ENCODE peak calls at places on chromosomes 11 and 22, in nine cellular contexts. One of them, this sample, is unnamed.

GRCh38 chr11:63945482-63946163 is 6.8 kb downstream of the NAA40 start:
- DNase-seq in PC-9: peak; percentile 66
- DNase-seq in GM20000: peak; percentile 61
- DNase-seq in omental fat pad: no peak
- DNase-seq in fibroblast of mammary gland: peak; percentile 82
- DNase-seq in right lobe of liver: peak; percentile 79
- DNase-seq in astrocyte of the spinal cord: peak; percentile 73
- DNase-seq in ovary: peak; percentile 76
- DNase-seq in psoas muscle: peak; percentile 71
- DNase-seq in this sample: peak; percentile 39

GRCh38 chr11:114317738-114318137 is 21.5 kb downstream of the NNMT start:
- DNase-seq in PC-9: no peak
- DNase-seq in GM20000: no peak
- DNase-seq in omental fat pad: no peak
- DNase-seq in fibroblast of mammary gland: peak; percentile 65
- DNase-seq in right lobe of liver: no peak
- DNase-seq in astrocyte of the spinal cord: peak; percentile 71
- DNase-seq in ovary: peak; percentile 30
- DNase-seq in psoas muscle: no peak
- DNase-seq in this sample: no peak

GRCh38 chr22:41976070-41976901 is 7.0 kb downstream of the SEPTIN3 start:
- DNase-seq in PC-9: no peak
- DNase-seq in GM20000: peak; percentile 74
- DNase-seq in omental fat pad: no peak
- DNase-seq in fibroblast of mammary gland: no peak
- DNase-seq in right lobe of liver: peak; percentile 59
- DNase-seq in astrocyte of the spinal cord: no peak
- DNase-seq in ovary: no peak
- DNase-seq in psoas muscle: no peak
- DNase-seq in this sample: no peak

GRCh38 chr11:79208126-79208525 is 232.7 kb downstream of the TENM4 start:
- DNase-seq in PC-9: no peak
- DNase-seq in GM20000: no peak
- DNase-seq in omental fat pad: no peak
- DNase-seq in fibroblast of mammary gland: no peak
- DNase-seq in right lobe of liver: no peak
- DNase-seq in astrocyte of the spinal cord: no peak
- DNase-seq in ovary: no peak
- DNase-seq in psoas muscle: no peak
- DNase-seq in this sample: no peak

GRCh38 chr22:17303840-17304779 is 65.2 kb upstream of the CECR2 start:
- DNase-seq in PC-9: no peak
- DNase-seq in GM20000: peak; percentile 71
- DNase-seq in omental fat pad: no peak
- DNase-seq in fibroblast of mammary gland: no peak
- DNase-seq in right lobe of liver: no peak
- DNase-seq in astrocyte of the spinal cord: no peak
- DNase-seq in ovary: no peak
- DNase-seq in psoas muscle: no peak
- DNase-seq in this sample: no peak

GRCh38 chr11:103897156-103897555 is 139.3 kb upstream of the DDI1 start:
- DNase-seq in PC-9: no peak
- DNase-seq in GM20000: no peak
- DNase-seq in omental fat pad: no peak
- DNase-seq in fibroblast of mammary gland: no peak
- DNase-seq in right lobe of liver: no peak
- DNase-seq in astrocyte of the spinal cord: no peak
- DNase-seq in ovary: no peak
- DNase-seq in psoas muscle: no peak
- DNase-seq in this sample: no peak

GRCh38 chr11:134740590-134741342 is 328.7 kb upstream of the B3GAT1 start:
- DNase-seq in PC-9: no peak
- DNase-seq in GM20000: no peak
- DNase-seq in omental fat pad: no peak
- DNase-seq in fibroblast of mammary gland: no peak
- DNase-seq in right lobe of liver: no peak
- DNase-seq in astrocyte of the spinal cord: no peak
- DNase-seq in ovary: no peak
- DNase-seq in psoas muscle: no peak
- DNase-seq in this sample: no peak

GRCh38 chr22:44192811-44193536 is 12.2 kb downstream of the PARVG start:
- DNase-seq in PC-9: no peak
- DNase-seq in GM20000: no peak
- DNase-seq in omental fat pad: no peak
- DNase-seq in fibroblast of mammary gland: no peak
- DNase-seq in right lobe of liver: no peak
- DNase-seq in astrocyte of the spinal cord: no peak
- DNase-seq in ovary: no peak
- DNase-seq in psoas muscle: no peak
- DNase-seq in this sample: no peak

GRCh38 chr11:105229257-105229656 is 89.7 kb upstream of the CARD18 start:
- DNase-seq in PC-9: no peak
- DNase-seq in GM20000: no peak
- DNase-seq in omental fat pad: no peak
- DNase-seq in fibroblast of mammary gland: peak; percentile 84
- DNase-seq in right lobe of liver: no peak
- DNase-seq in astrocyte of the spinal cord: peak; percentile 41
- DNase-seq in ovary: no peak
- DNase-seq in psoas muscle: no peak
- DNase-seq in this sample: peak; percentile 53

GRCh38 chr11:1546536-1547466 is 25.3 kb downstream of the DUSP8 start:
- DNase-seq in PC-9: no peak
- DNase-seq in GM20000: peak; percentile 87
- DNase-seq in omental fat pad: no peak
- DNase-seq in fibroblast of mammary gland: no peak
- DNase-seq in right lobe of liver: no peak
- DNase-seq in astrocyte of the spinal cord: no peak
- DNase-seq in ovary: no peak
- DNase-seq in psoas muscle: peak; percentile 55
- DNase-seq in this sample: no peak

GRCh38 chr11:117818036-117818858 is 6.3 kb downstream of the FXYD2 start:
- DNase-seq in PC-9: no peak
- DNase-seq in GM20000: peak; percentile 56
- DNase-seq in omental fat pad: no peak
- DNase-seq in fibroblast of mammary gland: no peak
- DNase-seq in right lobe of liver: no peak
- DNase-seq in astrocyte of the spinal cord: peak; percentile 37
- DNase-seq in ovary: no peak
- DNase-seq in psoas muscle: no peak
- DNase-seq in this sample: no peak

GRCh38 chr11:535519-536454 is at the start of gene HRAS:
- DNase-seq in PC-9: peak; percentile 74
- DNase-seq in GM20000: peak; percentile 100
- DNase-seq in omental fat pad: peak; percentile 75
- DNase-seq in fibroblast of mammary gland: peak; percentile 90
- DNase-seq in right lobe of liver: peak; percentile 96
- DNase-seq in astrocyte of the spinal cord: peak; percentile 95
- DNase-seq in ovary: peak; percentile 94
- DNase-seq in psoas muscle: peak; percentile 94
- DNase-seq in this sample: peak; percentile 66

GRCh38 chr11:533049-533585 is 2.3 kb downstream of the HRAS start:
- DNase-seq in PC-9: no peak
- DNase-seq in GM20000: no peak
- DNase-seq in omental fat pad: no peak
- DNase-seq in fibroblast of mammary gland: no peak
- DNase-seq in right lobe of liver: peak; percentile 51
- DNase-seq in astrocyte of the spinal cord: no peak
- DNase-seq in ovary: no peak
- DNase-seq in psoas muscle: no peak
- DNase-seq in this sample: no peak

GRCh38 chr11:533586-534196 is 1.7 kb downstream of the HRAS start:
- DNase-seq in PC-9: no peak
- DNase-seq in GM20000: no peak
- DNase-seq in omental fat pad: no peak
- DNase-seq in fibroblast of mammary gland: no peak
- DNase-seq in right lobe of liver: no peak
- DNase-seq in astrocyte of the spinal cord: no peak
- DNase-seq in ovary: no peak
- DNase-seq in psoas muscle: no peak
- DNase-seq in this sample: no peak

GRCh38 chr11:534197-534591 is 1.2 kb downstream of the HRAS start:
- DNase-seq in PC-9: no peak
- DNase-seq in GM20000: no peak
- DNase-seq in omental fat pad: no peak
- DNase-seq in fibroblast of mammary gland: no peak
- DNase-seq in right lobe of liver: no peak
- DNase-seq in astrocyte of the spinal cord: no peak
- DNase-seq in ovary: no peak
- DNase-seq in psoas muscle: no peak
- DNase-seq in this sample: no peak

GRCh38 chr11:534592-535518 is 521 bp downstream of the HRAS start:
- DNase-seq in PC-9: no peak
- DNase-seq in GM20000: peak; percentile 64
- DNase-seq in omental fat pad: no peak
- DNase-seq in fibroblast of mammary gland: no peak
- DNase-seq in right lobe of liver: peak; percentile 60
- DNase-seq in astrocyte of the spinal cord: no peak
- DNase-seq in ovary: no peak
- DNase-seq in psoas muscle: no peak
- DNase-seq in this sample: no peak
- TF ChIP-seq CTCF in PC-9: no peak
- TF ChIP-seq CTCF in GM20000: peak; percentile 2
- TF ChIP-seq CTCF in omental fat pad: no peak
- TF ChIP-seq CTCF in fibroblast of mammary gland: no peak
- TF ChIP-seq CTCF in right lobe of liver: no peak
- TF ChIP-seq CTCF in astrocyte of the spinal cord: no peak
- TF ChIP-seq CTCF in ovary: no peak
- TF ChIP-seq CTCF in psoas muscle: no peak
- TF ChIP-seq CTCF in this sample: no peak

GRCh38 chr11:8754241-8754640 is 71.6 kb downstream of the RPL27A start:
- DNase-seq in PC-9: no peak
- DNase-seq in GM20000: no peak
- DNase-seq in omental fat pad: no peak
- DNase-seq in fibroblast of mammary gland: peak; percentile 75
- DNase-seq in right lobe of liver: no peak
- DNase-seq in astrocyte of the spinal cord: no peak
- DNase-seq in ovary: no peak
- DNase-seq in psoas muscle: no peak
- DNase-seq in this sample: no peak
- TF ChIP-seq CTCF in PC-9: no peak
- TF ChIP-seq CTCF in GM20000: no peak
- TF ChIP-seq CTCF in omental fat pad: no peak
- TF ChIP-seq CTCF in fibroblast of mammary gland: peak; percentile 53
- TF ChIP-seq CTCF in right lobe of liver: no peak
- TF ChIP-seq CTCF in astrocyte of the spinal cord: peak; percentile 23
- TF ChIP-seq CTCF in ovary: no peak
- TF ChIP-seq CTCF in psoas muscle: peak; percentile 8
- TF ChIP-seq CTCF in this sample: peak; percentile 42

GRCh38 chr11:11332141-11332710 is 20.8 kb downstream of the CSNK2A3 start:
- DNase-seq in PC-9: no peak
- DNase-seq in GM20000: no peak
- DNase-seq in omental fat pad: no peak
- DNase-seq in fibroblast of mammary gland: no peak
- DNase-seq in right lobe of liver: no peak
- DNase-seq in astrocyte of the spinal cord: no peak
- DNase-seq in ovary: no peak
- DNase-seq in psoas muscle: no peak
- DNase-seq in this sample: no peak

GRCh38 chr11:11334607-11335006 is 18.4 kb downstream of the CSNK2A3 start:
- DNase-seq in PC-9: no peak
- DNase-seq in GM20000: no peak
- DNase-seq in omental fat pad: no peak
- DNase-seq in fibroblast of mammary gland: no peak
- DNase-seq in right lobe of liver: no peak
- DNase-seq in astrocyte of the spinal cord: no peak
- DNase-seq in ovary: no peak
- DNase-seq in psoas muscle: no peak
- DNase-seq in this sample: no peak

GRCh38 chr11:11335043-11335442 is 18.0 kb downstream of the CSNK2A3 start:
- DNase-seq in PC-9: no peak
- DNase-seq in GM20000: no peak
- DNase-seq in omental fat pad: no peak
- DNase-seq in fibroblast of mammary gland: no peak
- DNase-seq in right lobe of liver: no peak
- DNase-seq in astrocyte of the spinal cord: no peak
- DNase-seq in ovary: no peak
- DNase-seq in psoas muscle: no peak
- DNase-seq in this sample: no peak

GRCh38 chr11:11338304-11338703 is 14.7 kb downstream of the CSNK2A3 start:
- DNase-seq in PC-9: no peak
- DNase-seq in GM20000: no peak
- DNase-seq in omental fat pad: no peak
- DNase-seq in fibroblast of mammary gland: no peak
- DNase-seq in right lobe of liver: no peak
- DNase-seq in astrocyte of the spinal cord: no peak
- DNase-seq in ovary: no peak
- DNase-seq in psoas muscle: no peak
- DNase-seq in this sample: no peak

DNA sequence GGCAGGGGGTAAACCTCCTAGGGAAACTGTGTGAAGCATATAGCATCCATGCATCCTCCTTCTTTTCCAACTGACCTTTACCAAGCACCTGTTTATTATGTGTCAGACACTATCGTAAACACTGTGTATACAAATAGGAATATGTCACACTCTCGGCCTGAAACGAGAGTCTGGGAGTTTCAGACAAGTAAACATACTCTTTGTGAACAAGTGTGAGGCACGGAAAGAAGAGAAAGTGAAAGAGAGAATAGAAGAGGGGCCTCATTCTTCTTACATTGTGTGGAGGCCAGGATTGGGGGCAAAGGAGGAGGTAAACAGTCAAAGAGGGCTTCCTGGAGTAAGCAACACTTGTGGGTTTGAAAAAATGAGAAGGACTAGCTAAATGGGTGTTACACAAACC is 16.4 kb downstream of the CSNK2A3 start:
- DNase-seq in PC-9: no peak
- DNase-seq in GM20000: no peak
- DNase-seq in omental fat pad: no peak
- DNase-seq in fibroblast of mammary gland: no peak
- DNase-seq in right lobe of liver: no peak
- DNase-seq in astrocyte of the spinal cord: no peak
- DNase-seq in ovary: no peak
- DNase-seq in psoas muscle: no peak
- DNase-seq in this sample: no peak
- TF ChIP-seq CTCF in PC-9: no peak
- TF ChIP-seq CTCF in GM20000: no peak
- TF ChIP-seq CTCF in omental fat pad: no peak
- TF ChIP-seq CTCF in fibroblast of mammary gland: no peak
- TF ChIP-seq CTCF in right lobe of liver: no peak
- TF ChIP-seq CTCF in astrocyte of the spinal cord: no peak
- TF ChIP-seq CTCF in ovary: no peak
- TF ChIP-seq CTCF in psoas muscle: no peak
- TF ChIP-seq CTCF in this sample: no peak

GRCh38 chr11:98965775-98966174 is 55.0 kb upstream of the CNTN5 start:
- DNase-seq in PC-9: no peak
- DNase-seq in GM20000: no peak
- DNase-seq in omental fat pad: no peak
- DNase-seq in fibroblast of mammary gland: no peak
- DNase-seq in right lobe of liver: no peak
- DNase-seq in astrocyte of the spinal cord: no peak
- DNase-seq in ovary: no peak
- DNase-seq in psoas muscle: no peak
- DNase-seq in this sample: no peak

GRCh38 chr11:98965358-98965757 is 55.4 kb upstream of the CNTN5 start:
- DNase-seq in PC-9: no peak
- DNase-seq in GM20000: no peak
- DNase-seq in omental fat pad: no peak
- DNase-seq in fibroblast of mammary gland: no peak
- DNase-seq in right lobe of liver: no peak
- DNase-seq in astrocyte of the spinal cord: no peak
- DNase-seq in ovary: no peak
- DNase-seq in psoas muscle: no peak
- DNase-seq in this sample: no peak

GRCh38 chr11:98964146-98964545 is 56.6 kb upstream of the CNTN5 start:
- DNase-seq in PC-9: no peak
- DNase-seq in GM20000: no peak
- DNase-seq in omental fat pad: no peak
- DNase-seq in fibroblast of mammary gland: no peak
- DNase-seq in right lobe of liver: no peak
- DNase-seq in astrocyte of the spinal cord: no peak
- DNase-seq in ovary: no peak
- DNase-seq in psoas muscle: no peak
- DNase-seq in this sample: no peak

GRCh38 chr11:98967005-98967404 is 53.7 kb upstream of the CNTN5 start:
- DNase-seq in PC-9: no peak
- DNase-seq in GM20000: no peak
- DNase-seq in omental fat pad: no peak
- DNase-seq in fibroblast of mammary gland: no peak
- DNase-seq in right lobe of liver: no peak
- DNase-seq in astrocyte of the spinal cord: no peak
- DNase-seq in ovary: no peak
- DNase-seq in psoas muscle: no peak
- DNase-seq in this sample: no peak
- TF ChIP-seq CTCF in PC-9: no peak
- TF ChIP-seq CTCF in GM20000: no peak
- TF ChIP-seq CTCF in omental fat pad: no peak
- TF ChIP-seq CTCF in fibroblast of mammary gland: no peak
- TF ChIP-seq CTCF in right lobe of liver: no peak
- TF ChIP-seq CTCF in astrocyte of the spinal cord: no peak
- TF ChIP-seq CTCF in ovary: no peak
- TF ChIP-seq CTCF in psoas muscle: no peak
- TF ChIP-seq CTCF in this sample: no peak

This sample was measured in AG09309.